ENCODE peak calls at places on chromosomes 6 and 20, in four cellular contexts. N, K, B and J are unnamed samples.

GRCh38 chr6:37800904-37801669 is 18.4 kb upstream of the ZFAND3 start:
- DNase-seq in N (no peak), K (no peak), B (no peak), J (no peak)

GRCh38 chr6:85396159-85396808 is 53.6 kb upstream of the NT5E start:
- DNase-seq in N (no peak), K (no peak), B (no peak), J (no peak)

GRCh38 chr20:64224344-64225165 is 31.0 kb upstream of the PCMTD2 start:
- DNase-seq in N (peak; percentile 45), K (no peak), B (no peak), J (no peak)

GRCh38 chr20:38591484-38592410 is 9.9 kb upstream of the ARHGAP40 start:
- DNase-seq in N (no peak), K (no peak), B (no peak), J (no peak)

GRCh38 chr6:163751032-163751525 is 336.6 kb downstream of the QKI start:
- DNase-seq in N (no peak), K (no peak), B (no peak), J (no peak)

GRCh38 chr6:1949533-1949932 is 295.9 kb downstream of the GMDS start:
- DNase-seq in N (no peak), K (no peak), B (no peak), J (peak; percentile 75)

GRCh38 chr20:23856226-23856625 is 23.3 kb downstream of the CST5 start:
- DNase-seq in N (no peak), K (no peak), B (no peak), J (no peak)

GRCh38 chr6:112311950-112312547 is 35.1 kb upstream of the RFPL4B start:
- DNase-seq in N (no peak), K (no peak), B (no peak), J (peak; percentile 49)

GRCh38 chr6:66985816-66986215 is 1278.8 kb upstream of the EYS start:
- DNase-seq in N (no peak), K (no peak), B (no peak), J (no peak)

GRCh38 chr6:156146891-156147290 is 630.3 kb upstream of the ARID1B start:
- DNase-seq in N (no peak), K (no peak), B (no peak), J (no peak)

GRCh38 chr20:51275816-51276215 is 252.9 kb upstream of the KCNG1 start:
- DNase-seq in N (no peak), K (peak; percentile 65), B (peak; percentile 35), J (peak; percentile 5)

GRCh38 chr20:38153011-38153329 is 12.1 kb downstream of the TGM2 start:
- DNase-seq in N (no peak), K (no peak), B (no peak), J (peak; percentile 82)

GRCh38 chr6:104884867-104885517 is 25.3 kb upstream of the HACE1 start:
- DNase-seq in N (no peak), K (peak; percentile 48), B (no peak), J (no peak)

GRCh38 chr20:38252292-38253288 is 7.9 kb downstream of the KIAA1755 start:
- DNase-seq in N (peak; percentile 91), K (no peak), B (no peak), J (no peak)

GRCh38 chr6:111342913-111343312 is 140.1 kb downstream of the REV3L start:
- DNase-seq in N (no peak), K (no peak), B (no peak), J (peak; percentile 38)

GRCh38 chr20:37333130-37333847 is 12.7 kb upstream of the SRC start:
- DNase-seq in N (no peak), K (no peak), B (no peak), J (no peak)

GRCh38 chr6:16805190-16805860 is 44.1 kb upstream of the ATXN1 start:
- DNase-seq in N (no peak), K (no peak), B (no peak), J (peak; percentile 31)

GRCh38 chr6:1619666-1620503 is 10.2 kb downstream of the FOXC1 start:
- DNase-seq in N (no peak), K (no peak), B (no peak), J (no peak)

GRCh38 chr6:125300992-125301434 is 754 bp downstream of the HDDC2 start:
- DNase-seq in N (no peak), K (no peak), B (no peak), J (peak; percentile 25)

GRCh38 chr6:158894192-158894591 is 75.0 kb upstream of the EZR start:
- DNase-seq in N (peak; percentile 73), K (no peak), B (no peak), J (peak; percentile 57)

GRCh38 chr20:36149469-36149868 is 5.1 kb upstream of the EPB41L1 start:
- DNase-seq in N (no peak), K (no peak), B (no peak), J (no peak)

GRCh38 chr6:158839796-158840195 is 20.6 kb upstream of the EZR start:
- DNase-seq in N (no peak), K (no peak), B (no peak), J (no peak)

GRCh38 chr20:20564279-20564678 is 148.2 kb downstream of the RALGAPA2 start:
- DNase-seq in N (no peak), K (no peak), B (no peak), J (no peak)

GRCh38 chr20:51511861-51512619 is 30.5 kb downstream of the NFATC2 start:
- DNase-seq in N (no peak), K (no peak), B (no peak), J (no peak)

GRCh38 chr20:25376236-25376635 is 14.4 kb downstream of the ABHD12 start:
- DNase-seq in N (no peak), K (no peak), B (no peak), J (no peak)

GRCh38 chr6:140993515-140993914 is 1139.2 kb upstream of the GJE1 start:
- DNase-seq in N (no peak), K (no peak), B (no peak), J (no peak)

DNA sequence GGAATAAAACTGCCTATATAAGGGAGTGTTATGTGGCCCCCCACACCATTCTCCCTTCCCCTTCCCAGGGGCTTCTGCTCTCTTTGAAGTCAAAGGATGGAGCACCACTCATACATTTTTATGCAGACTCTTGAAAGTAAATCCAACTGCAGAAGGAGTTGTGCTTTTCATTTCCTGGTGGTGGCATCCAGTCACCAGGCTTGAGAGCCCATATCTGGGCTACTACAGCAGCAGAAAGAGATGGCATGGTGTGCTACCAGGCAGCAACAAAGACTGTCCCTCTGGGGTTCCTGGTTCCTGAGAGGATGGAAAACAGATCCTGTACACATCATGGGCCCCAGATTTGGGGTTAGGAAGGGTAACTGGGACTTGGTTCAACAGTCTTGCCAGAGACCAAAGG is 226.4 kb downstream of the CLIC5 start:
- DNase-seq in N (no peak), K (no peak), B (no peak), J (no peak)
- TF ChIP-seq CTCF in N (no peak), K (no peak), B (no peak), J (no peak)

GRCh38 chr20:45545754-45546453 is 1.3 kb downstream of the EPPIN start:
- DNase-seq in N (no peak), K (no peak), B (no peak), J (peak; percentile 39)
- TF ChIP-seq CTCF in N (peak; percentile 32), K (peak; percentile 65), B (peak; percentile 12), J (peak; percentile 45)

GRCh38 chr20:40467703-40468411 is 221.2 kb downstream of the MAFB start:
- DNase-seq in N (no peak), K (no peak), B (no peak), J (no peak)

GRCh38 chr20:40468759-40469158 is 220.3 kb downstream of the MAFB start:
- DNase-seq in N (no peak), K (no peak), B (no peak), J (no peak)

GRCh38 chr20:40470313-40471260 is 218.4 kb downstream of the MAFB start:
- DNase-seq in N (no peak), K (no peak), B (no peak), J (no peak)

GRCh38 chr20:40472905-40473304 is 216.1 kb downstream of the MAFB start:
- DNase-seq in N (no peak), K (no peak), B (no peak), J (no peak)

DNA sequence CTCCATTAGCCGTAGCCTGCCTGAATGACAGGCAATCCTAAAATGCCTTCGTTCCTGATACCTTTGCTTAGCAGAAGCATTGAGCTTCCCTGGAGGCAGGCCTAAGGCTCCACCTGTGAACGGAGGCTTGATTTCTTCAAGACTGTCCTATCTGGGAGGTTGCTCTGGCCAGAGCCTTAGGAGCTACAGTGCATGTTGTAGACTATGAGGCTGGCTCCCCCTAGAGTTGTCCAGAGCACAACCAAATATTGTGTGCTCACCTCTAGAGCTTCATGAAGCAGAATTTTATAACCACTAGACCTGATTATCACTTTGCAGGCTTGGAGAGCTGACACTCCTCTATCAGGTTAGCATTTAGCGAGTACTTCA is 217.8 kb downstream of the MAFB start:
- DNase-seq in N (no peak), K (no peak), B (no peak), J (peak; percentile 54)
- TF ChIP-seq CTCF in N (no peak), K (no peak), B (no peak), J (no peak)

GRCh38 chr6:161353208-161353613 is 79.3 kb upstream of the AGPAT4 start:
- DNase-seq in N (no peak), K (no peak), B (no peak), J (peak; percentile 50)
- TF ChIP-seq CTCF in N (no peak), K (peak; percentile 49), B (no peak), J (no peak)

GRCh38 chr20:61873651-61874420 is 191.8 kb downstream of the TAF4 start:
- DNase-seq in N (no peak), K (no peak), B (no peak), J (no peak)

GRCh38 chr20:61875221-61875885 is 190.3 kb downstream of the TAF4 start:
- DNase-seq in N (no peak), K (peak; percentile 68), B (no peak), J (no peak)

GRCh38 chr20:61872371-61872900 is 193.2 kb downstream of the TAF4 start:
- DNase-seq in N (no peak), K (no peak), B (no peak), J (no peak)

GRCh38 chr20:61875996-61876395 is 189.7 kb downstream of the TAF4 start:
- DNase-seq in N (no peak), K (no peak), B (no peak), J (no peak)

GRCh38 chr20:61874421-61875068 is 191.1 kb downstream of the TAF4 start:
- DNase-seq in N (no peak), K (no peak), B (no peak), J (peak; percentile 11)
- TF ChIP-seq CTCF in N (peak; percentile 32), K (no peak), B (no peak), J (peak; percentile 30)

GRCh38 chr6:108684809-108685329 is 124.2 kb downstream of the FOXO3 start:
- DNase-seq in N (peak; percentile 45), K (no peak), B (no peak), J (no peak)
- TF ChIP-seq CTCF in N (no peak), K (no peak), B (no peak), J (no peak)

GRCh38 chr20:55004044-55004443 is 528.7 kb downstream of the DOK5 start:
- DNase-seq in N (no peak), K (no peak), B (no peak), J (no peak)
- TF ChIP-seq CTCF in N (peak; percentile 2), K (no peak), B (no peak), J (no peak)